ENCODE peak calls at places on chromosome 1, in seven cellular contexts. S is HCT116, V is PC-3, Z is IMR-90, K is adipocyte, M is H9, A is fibroblast of lung. Y is an unnamed sample.

GRCh38 chr1:1236176-1236763 is 4.2 kb downstream of the B3GALT6 start:
- DNase-seq in S (no peak), M (no peak), A (no peak), Z (no peak), V (no peak), K (no peak), Y (no peak)

GRCh38 chr1:206583461-206584264 is 28.6 kb downstream of the EIF2D start:
- DNase-seq in Z (peak), A (peak), S (peak), V (peak), M (peak), K (peak), Y (peak)

GRCh38 chr1:31243451-31244286 is 4.0 kb upstream of the NKAIN1 start:
- DNase-seq in M (no peak), Z (peak), A (peak), S (no peak), K (no peak), V (no peak), Y (no peak)

GRCh38 chr1:23661887-23662286 is 29.7 kb upstream of the RPL11 start:
- DNase-seq in Z (no peak), V (no peak), M (no peak), A (no peak), S (no peak), K (no peak), Y (no peak)

GRCh38 chr1:173383341-173383740 is 93.8 kb upstream of the PRDX6 start:
- DNase-seq in K (no peak), M (no peak), A (peak), Z (peak), S (no peak), V (no peak), Y (no peak)

GRCh38 chr1:152880316-152880715 is 2.2 kb downstream of the SMCP start:
- DNase-seq in Z (no peak), S (no peak), V (no peak), M (no peak), K (no peak), A (no peak), Y (no peak)

GRCh38 chr1:111736548-111737215 is 2.5 kb downstream of the INKA2 start:
- DNase-seq in A (peak), S (no peak), K (no peak), Z (peak), M (no peak), V (no peak), Y (no peak)

GRCh38 chr1:25118554-25118953 is 113.7 kb downstream of the SYF2 start:
- DNase-seq in A (no peak), V (no peak), S (no peak), Z (no peak), K (no peak), M (no peak), Y (no peak)

GRCh38 chr1:240499012-240499411 is 112.9 kb downstream of the GREM2 start:
- DNase-seq in S (no peak), V (peak), Z (peak), M (no peak), K (peak), A (peak), Y (no peak)

GRCh38 chr1:19661721-19662228 is 2.9 kb upstream of the HTR6 start:
- DNase-seq in M (no peak), K (peak), A (peak), Z (peak), S (peak), V (peak), Y (no peak)

GRCh38 chr1:218499021-218499691 is 154.0 kb downstream of the TGFB2 start:
- DNase-seq in S (no peak), A (peak), M (no peak), V (peak), K (peak), Z (peak), Y (no peak)

GRCh38 chr1:29669488-29669871 is 433.2 kb downstream of the PTPRU start:
- DNase-seq in V (no peak), S (no peak), Z (no peak), A (no peak), K (no peak), M (peak), Y (no peak)

GRCh38 chr1:217137210-217137871 is 414.1 kb upstream of the ESRRG start:
- DNase-seq in V (no peak), M (peak), K (no peak), A (no peak), Z (no peak), S (no peak), Y (peak)

GRCh38 chr1:205301220-205301821 is 20.2 kb downstream of the NUAK2 start:
- DNase-seq in M (peak), Z (peak), K (peak), A (peak), S (no peak), V (peak), Y (peak)

GRCh38 chr1:171588230-171588629 is 33.8 kb upstream of the MYOCOS start:
- DNase-seq in Z (no peak), A (no peak), S (no peak), V (no peak), M (no peak), K (no peak), Y (no peak)

GRCh38 chr1:161074676-161075368 is 5.1 kb upstream of the ARHGAP30 start:
- DNase-seq in K (no peak), Z (no peak), A (no peak), S (no peak), V (no peak), M (no peak), Y (no peak)

GRCh38 chr1:30353637-30354036 is 369.7 kb downstream of the MATN1 start:
- DNase-seq in K (peak), A (peak), M (no peak), V (peak), S (no peak), Z (no peak), Y (no peak)

GRCh38 chr1:44571712-44572571 is 102.3 kb downstream of the TMEM53 start:
- DNase-seq in Z (no peak), S (no peak), M (no peak), A (no peak), V (peak), K (peak), Y (no peak)

GRCh38 chr1:211355873-211356272 is 29.2 kb downstream of the TRAF5 start:
- DNase-seq in M (no peak), Z (no peak), A (no peak), S (no peak), K (no peak), V (no peak), Y (no peak)

GRCh38 chr1:154353460-154353904 is 28.2 kb downstream of the ATP8B2 start:
- DNase-seq in S (peak), V (peak), M (no peak), K (peak), Z (peak), A (peak), Y (peak)

GRCh38 chr1:198529414-198529813 is 11.1 kb downstream of the ATP6V1G3 start:
- DNase-seq in V (peak), S (no peak), A (peak), Z (peak), M (no peak), K (peak), Y (no peak)

GRCh38 chr1:18410407-18410806 is 70.3 kb upstream of the KLHDC7A start:
- DNase-seq in V (no peak), K (no peak), S (no peak), A (no peak), M (peak), Z (no peak), Y (no peak)

GRCh38 chr1:78003882-78004718 is 639 bp upstream of the DNAJB4 start:
- DNase-seq in K (peak), M (peak), S (peak), Z (peak), A (peak), V (peak), Y (peak)

GRCh38 chr1:92410706-92411105 is 76.0 kb downstream of the GFI1 start:
- DNase-seq in S (no peak), A (no peak), V (no peak), Z (no peak), K (no peak), M (no peak), Y (no peak)

GRCh38 chr1:42348498-42348897 is 13.5 kb upstream of the FOXJ3 start:
- DNase-seq in A (no peak), Z (no peak), V (no peak), S (no peak), K (no peak), M (no peak), Y (no peak)

GRCh38 chr1:156898151-156898550 is 4.6 kb downstream of the PEAR1 start:
- DNase-seq in Z (peak), M (no peak), K (peak), A (peak), S (no peak), V (peak), Y (no peak)

GRCh38 chr1:6127587-6128163 is 52.4 kb downstream of the CHD5 start:
- DNase-seq in A (peak), M (peak), K (peak), S (peak), V (peak), Z (peak), Y (peak)

GRCh38 chr1:81004011-81004410 is 796.7 kb upstream of the ADGRL2 start:
- DNase-seq in V (no peak), A (no peak), Z (no peak), K (no peak), M (no peak), S (no peak), Y (no peak)

GRCh38 chr1:228904222-228904621 is 168.9 kb downstream of the RHOU start:
- DNase-seq in A (no peak), S (no peak), K (no peak), Z (no peak), V (no peak), M (no peak), Y (no peak)
- H3K9ac ChIP-seq in A (no peak), S (no peak), K (no peak), Z (no peak), V (no peak), M (no peak), Y (no peak)

GRCh38 chr1:220706480-220706879 is 16.3 kb downstream of the C1orf115 start:
- DNase-seq in S (no peak), V (no peak), K (no peak), A (no peak), Z (no peak), M (no peak), Y (no peak)
- H3K9ac ChIP-seq in S (no peak), V (no peak), K (no peak), A (no peak), Z (no peak), M (no peak), Y (no peak)

GRCh38 chr1:60283690-60284089 is 210.1 kb upstream of the C1orf87 start:
- DNase-seq in A (peak), S (no peak), K (peak), Z (no peak), V (no peak), M (no peak), Y (no peak)

GRCh38 chr1:60280764-60281278 is 207.3 kb upstream of the C1orf87 start:
- DNase-seq in K (peak), S (no peak), V (no peak), A (no peak), M (no peak), Z (no peak), Y (no peak)

GRCh38 chr1:60279798-60280197 is 206.2 kb upstream of the C1orf87 start:
- DNase-seq in K (peak), A (peak), V (peak), Z (peak), M (no peak), S (no peak), Y (no peak)

GRCh38 chr1:60280256-60280655 is 206.7 kb upstream of the C1orf87 start:
- DNase-seq in K (peak), A (peak), Z (no peak), M (no peak), S (no peak), V (no peak), Y (no peak)

GRCh38 chr1:60281360-60281932 is 207.9 kb upstream of the C1orf87 start:
- DNase-seq in K (peak), Z (peak), V (peak), A (peak), S (peak), M (peak), Y (peak)
- H3K9ac ChIP-seq in K (peak), Z (no peak), V (no peak), A (no peak), S (no peak), M (no peak), Y (no peak)

GRCh38 chr1:56333461-56333860 is 245.9 kb downstream of the PLPP3 start:
- DNase-seq in Z (no peak), M (no peak), K (no peak), V (no peak), S (no peak), A (no peak), Y (no peak)
- H3K9ac ChIP-seq in Z (no peak), M (no peak), K (no peak), V (no peak), S (no peak), A (no peak), Y (no peak)

GRCh38 chr1:201633811-201634210 is 94.9 kb downstream of the NAV1 start:
- DNase-seq in M (no peak), Z (peak), K (no peak), A (peak), S (no peak), V (no peak), Y (no peak)
- H3K9ac ChIP-seq in M (no peak), Z (no peak), K (no peak), A (no peak), S (no peak), V (no peak), Y (no peak)